ENCODE peak calls at places on chromosomes 2 and 18, in six cellular contexts. B is neural crest cell, I is brain microvascular endothelial cell, G is psoas muscle, T is NT2/D1, O is breast epithelium. X is an unnamed sample.

GRCh38 chr2:151381266-151381665 is 23.9 kb downstream of the TNFAIP6 start:
- DNase-seq in B (no peak), O (no peak), T (no peak), G (no peak), I (peak), X (no peak)

GRCh38 chr2:151297882-151298281 is 8.4 kb upstream of the NMI start:
- DNase-seq in G (no peak), O (no peak), T (no peak), B (no peak), I (no peak), X (no peak)

GRCh38 chr2:240466579-240467148 is 31.2 kb downstream of the GPC1 start:
- DNase-seq in T (no peak), B (no peak), I (no peak), O (peak), G (no peak), X (no peak)

GRCh38 chr2:9232886-9233285 is 26.3 kb downstream of the ASAP2 start:
- DNase-seq in G (no peak), I (no peak), T (no peak), B (no peak), O (no peak), X (no peak)

GRCh38 chr2:64865073-64865830 is 123.9 kb upstream of the SLC1A4 start:
- DNase-seq in G (peak), O (peak), I (peak), T (no peak), B (peak), X (peak)

GRCh38 chr2:113167115-113167932 is 6.4 kb upstream of the PSD4 start:
- DNase-seq in I (no peak), T (no peak), G (peak), O (no peak), B (no peak), X (no peak)

GRCh38 chr2:168107322-168107721 is 140.1 kb downstream of the STK39 start:
- DNase-seq in B (no peak), G (no peak), T (no peak), O (no peak), I (no peak), X (no peak)

GRCh38 chr2:100707016-100707947 is 112.7 kb upstream of the NPAS2 start:
- DNase-seq in O (no peak), T (no peak), G (no peak), B (no peak), I (no peak), X (no peak)

GRCh38 chr2:75162897-75163296 is 36.4 kb downstream of the TACR1 start:
- DNase-seq in B (no peak), T (no peak), G (no peak), O (no peak), I (no peak), X (no peak)

GRCh38 chr18:3262234-3263171 is 570 bp downstream of the MYL12B start:
- DNase-seq in B (no peak), T (no peak), O (no peak), G (no peak), I (no peak), X (no peak)

GRCh38 chr2:150520887-150521664 is 33.6 kb upstream of the RND3 start:
- DNase-seq in T (no peak), B (no peak), G (no peak), O (no peak), I (peak), X (no peak)

GRCh38 chr2:25794544-25795276 is 83.6 kb downstream of the ASXL2 start:
- DNase-seq in G (no peak), B (no peak), T (no peak), O (no peak), I (no peak), X (no peak)

GRCh38 chr18:58611471-58612131 is 17.3 kb downstream of the ALPK2 start:
- DNase-seq in G (no peak), O (no peak), I (peak), B (no peak), T (peak), X (peak)

GRCh38 chr2:219709261-219709867 is 81.9 kb downstream of the SLC4A3 start:
- DNase-seq in I (no peak), O (no peak), T (no peak), B (no peak), G (no peak), X (no peak)

GRCh38 chr2:240933048-240933965 is 27.2 kb downstream of the CROCC2 start:
- DNase-seq in I (no peak), O (peak), T (no peak), B (no peak), G (no peak), X (no peak)

GRCh38 chr2:108637304-108637669 is 82.0 kb upstream of the RANBP2 start:
- DNase-seq in G (peak), O (no peak), T (no peak), B (no peak), I (peak), X (no peak)

GRCh38 chr18:23529597-23529996 is 26.3 kb downstream of the RMC1 start:
- DNase-seq in T (no peak), G (no peak), I (peak), B (no peak), O (no peak), X (no peak)

GRCh38 chr2:217934321-217935131 is 68.3 kb downstream of the TNS1 start:
- DNase-seq in I (peak), G (peak), O (no peak), T (no peak), B (no peak), X (no peak)

GRCh38 chr18:74928194-74928968 is 280.6 kb downstream of the PTGR3 start:
- DNase-seq in T (no peak), I (no peak), O (no peak), G (no peak), B (no peak), X (no peak)

GRCh38 chr18:74005320-74006110 is 142.1 kb downstream of the FBXO15 start:
- DNase-seq in O (no peak), I (no peak), T (no peak), B (no peak), G (no peak), X (no peak)

GRCh38 chr2:191979221-191979730 is 132.4 kb upstream of the CAVIN2 start:
- DNase-seq in T (no peak), G (no peak), O (no peak), I (no peak), B (no peak), X (no peak)

GRCh38 chr2:62672601-62673000 is 32.9 kb upstream of the EHBP1 start:
- DNase-seq in B (no peak), I (peak), T (peak), O (no peak), G (no peak), X (peak)

GRCh38 chr2:85807756-85808155 is 54.0 kb downstream of the ATOH8 start:
- DNase-seq in G (no peak), B (no peak), I (no peak), O (no peak), T (no peak), X (no peak)

GRCh38 chr18:49936821-49937220 is 123.5 kb upstream of the ACAA2 start:
- DNase-seq in G (no peak), O (no peak), T (no peak), I (no peak), B (no peak), X (no peak)

GRCh38 chr2:187658952-187659525 is 104.8 kb upstream of the TFPI start:
- DNase-seq in B (no peak), T (peak), I (peak), O (no peak), G (no peak), X (peak)

GRCh38 chr2:61091485-61091884 is 25.8 kb downstream of the SANBR start:
- DNase-seq in T (no peak), I (no peak), G (no peak), O (no peak), B (no peak), X (no peak)

GRCh38 chr18:3027301-3027700 is 14.4 kb upstream of the LPIN2 start:
- DNase-seq in I (no peak), B (no peak), G (no peak), T (no peak), O (no peak), X (no peak)

GRCh38 chr2:130727286-130727924 is 1.5 kb upstream of the GPR148 start:
- DNase-seq in I (peak), O (peak), T (peak), B (peak), G (peak), X (peak)

GRCh38 chr18:11950824-11951223 is 30.5 kb upstream of the IMPA2 start:
- DNase-seq in T (no peak), B (no peak), G (no peak), O (no peak), I (no peak), X (no peak)

GRCh38 chr2:42969231-42970150 is 177.1 kb upstream of the HAAO start:
- DNase-seq in O (no peak), B (no peak), G (peak), T (no peak), I (peak), X (no peak)

GRCh38 chr2:161004379-161004778 is 155.8 kb upstream of the TANK start:
- DNase-seq in O (no peak), B (no peak), G (no peak), T (no peak), I (peak), X (no peak)

GRCh38 chr2:71925268-71926097 is 222.2 kb downstream of the CYP26B1 start:
- DNase-seq in I (no peak), G (no peak), O (no peak), T (peak), B (no peak), X (no peak)

GRCh38 chr2:26483027-26483326 is 5.1 kb upstream of the OTOF start:
- DNase-seq in O (no peak), G (peak), B (no peak), I (no peak), T (no peak), X (no peak)

GRCh38 chr18:76558881-76559667 is 64.0 kb upstream of the ZNF516 start:
- DNase-seq in G (no peak), B (no peak), I (no peak), T (no peak), O (no peak), X (no peak)

X was measured in neural progenitor cell.